ENCODE peak calls at places on chromosome 7, in seven cellular contexts. V, G, E, C, B, N and Y are unnamed samples.

GRCh38 chr7:94578615-94579014 is 69.0 kb downstream of the CASD1 start:
- DNase-seq in C (peak), V (no peak), G (no peak), E (no peak), B (peak), N (no peak), Y (no peak)

GRCh38 chr7:131071786-131072504 is 255.7 kb upstream of the MKLN1 start:
- DNase-seq in C (peak), B (peak), V (peak), G (no peak), E (no peak), N (peak), Y (peak)

GRCh38 chr7:85750454-85750949 is 563.6 kb upstream of the SEMA3D start:
- DNase-seq in E (no peak), N (peak), B (peak), V (no peak), C (peak), G (no peak), Y (peak)

GRCh38 chr7:149334930-149335329 is 72.9 kb downstream of the ZNF783 start:
- DNase-seq in B (no peak), N (peak), V (no peak), C (no peak), E (no peak), G (no peak), Y (peak)

GRCh38 chr7:68313806-68314205 is 1284.5 kb upstream of the AUTS2 start:
- DNase-seq in G (no peak), B (no peak), N (no peak), V (no peak), E (no peak), C (no peak), Y (no peak)

GRCh38 chr7:98305951-98306535 is 24.6 kb downstream of the BRI3 start:
- DNase-seq in B (no peak), G (no peak), N (peak), E (no peak), C (no peak), V (no peak), Y (no peak)

GRCh38 chr7:111229951-111230350 is 139.0 kb downstream of the LRRN3 start:
- DNase-seq in G (no peak), C (peak), B (no peak), N (no peak), E (no peak), V (no peak), Y (no peak)

GRCh38 chr7:71220210-71220695 is 88.3 kb downstream of the GALNT17 start:
- DNase-seq in B (no peak), G (no peak), E (no peak), C (no peak), V (peak), N (no peak), Y (no peak)

GRCh38 chr7:70574314-70574713 is 557.6 kb upstream of the GALNT17 start:
- DNase-seq in C (no peak), V (no peak), B (no peak), E (no peak), G (no peak), N (no peak), Y (no peak)

GRCh38 chr7:108135446-108136190 is 5.5 kb upstream of the LAMB4 start:
- DNase-seq in V (no peak), B (no peak), C (no peak), E (peak), G (no peak), N (no peak), Y (no peak)

GRCh38 chr7:44237696-44238095 is 36.9 kb downstream of the YKT6 start:
- DNase-seq in N (no peak), C (no peak), B (no peak), V (no peak), E (no peak), G (no peak), Y (no peak)

GRCh38 chr7:130150587-130150986 is 54.6 kb downstream of the TMEM209 start:
- DNase-seq in G (no peak), B (no peak), N (no peak), E (no peak), V (no peak), C (no peak), Y (no peak)